ENCODE peak calls at places on chromosomes 16 and 17, in ten cellular contexts. N is sigmoid colon, W is A549, V is stomach, A is transverse colon, D is SK-N-SH, Q is HepG2, F is H1, C is GM12878, L is K562. K is an unnamed sample.
A peak's percentile ranks its signal among the peaks of the same experiment; 100 is the strongest.

GRCh38 chr16:2061526-2061925 is 13.7 kb downstream of the TSC2 start:
- DNase-seq in V (no peak), L (no peak), Q (no peak), C (no peak), D (no peak), A (no peak), N (no peak), F (no peak), W (no peak), K (no peak)

GRCh38 chr16:30985401-30986128 is 558 bp downstream of the HSD3B7 start:
- DNase-seq in C (no peak), D (peak; percentile 63), Q (peak; percentile 86), W (peak; percentile 55), V (peak; percentile 81), N (no peak), F (no peak), L (peak; percentile 61), A (peak; percentile 82), K (no peak)

GRCh38 chr16:15639061-15639568 is 3.8 kb downstream of the MARF1 start:
- DNase-seq in L (no peak), F (no peak), W (no peak), C (peak; percentile 77), A (no peak), Q (no peak), V (no peak), N (no peak), D (no peak), K (no peak)

GRCh38 chr17:64781013-64781392 is 118.9 kb upstream of the SMURF2 start:
- DNase-seq in F (no peak), L (no peak), A (no peak), C (no peak), N (no peak), W (no peak), V (no peak), Q (no peak), D (peak; percentile 64), K (no peak)

GRCh38 chr17:4407851-4408250 is 25.9 kb upstream of the SPNS3 start:
- DNase-seq in W (no peak), F (no peak), N (no peak), Q (peak; percentile 18), D (no peak), C (no peak), V (peak; percentile 58), L (no peak), A (no peak), K (no peak)

GRCh38 chr17:74305865-74306654 is 20.0 kb upstream of the KIF19 start:
- DNase-seq in A (no peak), D (no peak), C (no peak), L (no peak), Q (no peak), N (no peak), V (no peak), F (no peak), W (no peak), K (no peak)

GRCh38 chr17:42408076-42408475 is 15.0 kb downstream of the CAVIN1 start:
- DNase-seq in Q (no peak), A (no peak), V (no peak), F (no peak), N (no peak), W (no peak), D (no peak), L (no peak), C (no peak), K (no peak)

GRCh38 chr16:23836404-23837291 is 865 bp downstream of the PRKCB start:
- DNase-seq in V (peak; percentile 48), C (no peak), N (peak; percentile 65), A (peak; percentile 49), F (no peak), W (no peak), D (peak; percentile 55), L (peak; percentile 71), Q (no peak), K (no peak)

GRCh38 chr16:59684911-59685310 is 950.8 kb upstream of the GOT2 start:
- DNase-seq in F (no peak), A (no peak), W (no peak), D (no peak), Q (no peak), C (no peak), N (no peak), L (no peak), V (no peak), K (no peak)

GRCh38 chr16:59686405-59686804 is 952.3 kb upstream of the GOT2 start:
- DNase-seq in W (no peak), N (no peak), D (no peak), L (no peak), V (no peak), C (no peak), Q (no peak), F (no peak), A (no peak), K (no peak)

GRCh38 chr16:59688006-59688405 is 953.9 kb upstream of the GOT2 start:
- DNase-seq in D (no peak), V (no peak), Q (no peak), L (no peak), C (no peak), N (no peak), W (no peak), F (peak; percentile 3), A (no peak), K (no peak)

DNA sequence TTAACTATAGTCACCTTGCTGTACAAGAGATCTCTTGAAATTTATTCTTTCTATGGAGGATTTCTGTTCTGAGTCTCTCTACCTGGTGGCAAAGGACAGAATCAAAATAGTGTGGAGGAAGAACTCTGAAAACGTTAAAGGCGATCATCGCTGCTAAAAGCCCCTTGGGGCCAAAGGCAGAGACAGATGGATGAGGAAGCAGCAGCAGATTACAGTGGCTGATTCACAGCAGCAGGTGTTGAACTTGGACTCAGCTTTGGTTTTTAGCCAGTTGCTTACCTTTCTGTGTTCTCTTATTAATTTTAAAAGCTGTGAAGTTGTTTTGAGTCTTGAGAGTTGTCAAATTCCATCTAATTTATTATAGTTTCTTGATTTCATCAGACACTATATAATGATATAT is 956.1 kb upstream of the GOT2 start:
- DNase-seq in F (no peak), W (no peak), D (no peak), N (no peak), L (no peak), Q (no peak), V (no peak), A (no peak), C (no peak), K (no peak)
- TF ChIP-seq EP300 in F (no peak), W (no peak), D (no peak), N (no peak), L (no peak), Q (no peak), V (no peak), A (no peak), C (no peak), K (no peak)

GRCh38 chr16:56319391-56319790 is 106.0 kb downstream of the AMFR start:
- DNase-seq in V (no peak), L (no peak), A (no peak), C (no peak), D (no peak), N (no peak), F (no peak), W (no peak), Q (no peak), K (no peak)
- TF ChIP-seq EP300 in V (no peak), L (no peak), A (no peak), C (no peak), D (no peak), N (no peak), F (no peak), W (no peak), Q (no peak), K (no peak)

GRCh38 chr16:19521471-19522368 is at the start of gene GDE1:
- DNase-seq in V (peak; percentile 96), D (peak; percentile 95), F (peak; percentile 85), N (peak; percentile 97), C (peak; percentile 64), Q (peak; percentile 93), W (peak; percentile 94), L (peak; percentile 98), A (peak; percentile 97), K (peak; percentile 92)

GRCh38 chr16:19523559-19524355 is at the start of gene CCP110:
- DNase-seq in C (peak; percentile 79), W (peak; percentile 95), L (peak; percentile 86), N (peak; percentile 98), Q (peak; percentile 98), A (peak; percentile 97), D (peak; percentile 93), V (peak; percentile 98), F (peak; percentile 69), K (peak; percentile 93)

GRCh38 chr16:19523184-19523558 is 571 bp upstream of the CCP110 start:
- DNase-seq in V (no peak), A (no peak), F (no peak), N (no peak), C (no peak), Q (peak; percentile 46), L (no peak), D (no peak), W (no peak), K (no peak)

GRCh38 chr16:19520861-19521331 is 1.0 kb downstream of the GDE1 start:
- DNase-seq in A (peak; percentile 73), F (no peak), N (no peak), W (no peak), Q (no peak), C (peak; percentile 27), D (no peak), V (peak; percentile 34), L (peak; percentile 74), K (no peak)

GRCh38 chr16:19522369-19523159 is 666 bp upstream of the GDE1 start:
- DNase-seq in C (no peak), V (no peak), L (no peak), D (no peak), F (no peak), W (no peak), Q (no peak), N (no peak), A (no peak), K (no peak)
- TF ChIP-seq EP300 in C (no peak), V (no peak), L (no peak), D (no peak), F (no peak), W (no peak), Q (no peak), N (no peak), A (no peak), K (no peak)

GRCh38 chr16:7615565-7615964 is 282.9 kb downstream of the RBFOX1 start:
- DNase-seq in W (no peak), C (no peak), A (no peak), D (peak; percentile 15), N (no peak), Q (no peak), V (no peak), L (peak; percentile 11), F (no peak), K (no peak)

GRCh38 chr16:7613518-7613917 is 280.9 kb downstream of the RBFOX1 start:
- DNase-seq in A (no peak), D (no peak), L (no peak), F (no peak), N (no peak), Q (no peak), W (no peak), V (no peak), C (no peak), K (no peak)

DNA sequence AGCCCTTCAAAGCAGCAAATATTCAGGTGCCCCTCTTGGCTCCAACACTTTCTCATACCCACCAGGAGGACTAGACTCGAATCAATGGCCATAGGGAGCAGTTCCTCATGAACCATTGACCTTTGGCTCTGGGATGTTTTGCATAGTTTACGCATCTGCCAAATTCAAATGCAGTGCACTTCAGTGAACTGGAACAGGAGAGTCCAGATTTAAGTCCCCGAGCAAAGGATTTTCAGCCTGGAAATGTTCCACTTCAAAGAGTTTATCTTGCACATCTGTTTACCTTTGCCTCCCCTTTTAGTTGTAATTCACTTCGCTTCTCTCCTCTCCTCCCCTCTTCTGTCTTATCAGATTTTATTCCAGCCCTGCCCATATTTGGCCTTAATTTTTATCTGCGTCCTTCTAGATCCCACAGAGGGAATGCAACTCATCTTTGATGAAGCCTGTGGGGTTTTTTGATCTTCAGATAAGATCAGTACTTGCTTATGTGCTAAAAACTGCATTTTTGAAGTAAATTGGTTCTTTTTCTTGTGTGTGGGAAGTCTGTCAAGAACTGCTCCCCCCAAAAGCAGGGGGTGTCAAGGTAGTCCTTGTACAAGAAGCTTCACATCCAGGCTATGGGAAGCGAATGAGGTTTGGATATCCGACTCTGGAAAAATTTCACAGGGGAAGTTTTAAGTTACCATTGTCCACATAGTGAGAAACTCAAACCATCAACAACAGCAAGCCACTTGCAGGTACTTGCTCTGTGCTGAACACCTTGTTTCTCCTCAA is 281.6 kb downstream of the RBFOX1 start:
- DNase-seq in W (no peak), N (no peak), F (no peak), L (no peak), C (no peak), V (no peak), D (no peak), A (no peak), Q (peak; percentile 25), K (no peak)
- TF ChIP-seq EP300 in W (no peak), N (no peak), F (no peak), L (no peak), C (no peak), V (no peak), D (no peak), A (no peak), Q (no peak), K (no peak)

K was measured in tibial nerve.